ENCODE peak calls at places on chromosomes 4 and X, in five cellular contexts. One of them, this sample, is unnamed.

GRCh38 chr4:88793473-88793872 is 95.8 kb upstream of the NAP1L5 start:
- DNase-seq in AG09309: no peak
- DNase-seq in progenitor cell of endocrine pancreas: no peak
- DNase-seq in sciatic nerve: no peak
- DNase-seq in T-helper 22 cell: no peak
- DNase-seq in this sample: no peak

GRCh38 chr4:164772076-164772475 is 18.1 kb downstream of the SMIM31 start:
- DNase-seq in T-helper 22 cell: no peak
- DNase-seq in progenitor cell of endocrine pancreas: no peak
- DNase-seq in sciatic nerve: no peak
- DNase-seq in AG09309: no peak
- DNase-seq in this sample: no peak

GRCh38 chr4:159269956-159270355 is 167.1 kb downstream of the RAPGEF2 start:
- DNase-seq in progenitor cell of endocrine pancreas: no peak
- DNase-seq in AG09309: no peak
- DNase-seq in T-helper 22 cell: no peak
- DNase-seq in sciatic nerve: no peak
- DNase-seq in this sample: no peak

GRCh38 chrX:137479394-137479793 is 86.5 kb upstream of the ZIC3 start:
- DNase-seq in AG09309: no peak
- DNase-seq in sciatic nerve: no peak
- DNase-seq in progenitor cell of endocrine pancreas: no peak
- DNase-seq in T-helper 22 cell: no peak
- DNase-seq in this sample: no peak

GRCh38 chr4:133775881-133776280 is 425.7 kb downstream of the PABPC4L start:
- DNase-seq in sciatic nerve: no peak
- DNase-seq in progenitor cell of endocrine pancreas: no peak
- DNase-seq in AG09309: no peak
- DNase-seq in T-helper 22 cell: no peak
- DNase-seq in this sample: no peak

GRCh38 chr4:162061214-162061613 is 102.6 kb downstream of the FSTL5 start:
- DNase-seq in AG09309: no peak
- DNase-seq in progenitor cell of endocrine pancreas: no peak
- DNase-seq in T-helper 22 cell: no peak
- DNase-seq in sciatic nerve: no peak
- DNase-seq in this sample: no peak

GRCh38 chrX:150934453-150934852 is 36.0 kb upstream of the CD99L2 start:
- DNase-seq in T-helper 22 cell: no peak
- DNase-seq in sciatic nerve: no peak
- DNase-seq in AG09309: peak
- DNase-seq in progenitor cell of endocrine pancreas: no peak
- DNase-seq in this sample: no peak

GRCh38 chr4:112817933-112818921 is 181.3 kb downstream of the LARP7 start:
- DNase-seq in progenitor cell of endocrine pancreas: no peak
- DNase-seq in T-helper 22 cell: no peak
- DNase-seq in AG09309: peak
- DNase-seq in sciatic nerve: peak
- DNase-seq in this sample: peak

GRCh38 chrX:46935295-46935694 is 23.1 kb downstream of the JADE3 start:
- DNase-seq in AG09309: no peak
- DNase-seq in progenitor cell of endocrine pancreas: no peak
- DNase-seq in sciatic nerve: no peak
- DNase-seq in T-helper 22 cell: no peak
- DNase-seq in this sample: no peak

GRCh38 chr4:8939887-8940742 is 68.5 kb upstream of the HMX1 start:
- DNase-seq in progenitor cell of endocrine pancreas: no peak
- DNase-seq in T-helper 22 cell: no peak
- DNase-seq in AG09309: no peak
- DNase-seq in sciatic nerve: no peak
- DNase-seq in this sample: no peak

GRCh38 chrX:118240359-118240758 is 105.5 kb upstream of the WDR44 start:
- DNase-seq in T-helper 22 cell: no peak
- DNase-seq in sciatic nerve: no peak
- DNase-seq in progenitor cell of endocrine pancreas: no peak
- DNase-seq in AG09309: no peak
- DNase-seq in this sample: no peak

This sample was measured in neural crest cell.